ENCODE peak calls at places on chromosomes 16 and 17, in six cellular contexts. U, P, N, H, L and W are unnamed samples.

GRCh38 chr16:2028620-2029220 is 2.0 kb downstream of the NHERF2 start:
- DNase-seq in P (no peak), L (no peak), H (no peak), U (no peak), N (no peak), W (no peak)

GRCh38 chr17:39631403-39631802 is 4.7 kb downstream of the PPP1R1B start:
- DNase-seq in N (no peak), P (no peak), H (no peak), L (no peak), U (no peak), W (no peak)

GRCh38 chr17:33267279-33267790 is 25.8 kb downstream of the ASIC2 start:
- DNase-seq in L (peak; percentile 57), H (no peak), N (peak; percentile 51), U (peak; percentile 94), P (no peak), W (peak; percentile 67)

GRCh38 chr17:74514632-74515035 is 16.6 kb downstream of the CD300LB start:
- DNase-seq in U (no peak), P (no peak), N (no peak), H (no peak), L (no peak), W (peak; percentile 12)

GRCh38 chr17:77700165-77700881 is 258.2 kb upstream of the TNRC6C start:
- DNase-seq in U (no peak), H (no peak), N (no peak), L (no peak), P (peak; percentile 56), W (no peak)

GRCh38 chr17:73957564-73957963 is 245.9 kb upstream of the RPL38 start:
- DNase-seq in H (no peak), N (no peak), L (no peak), P (no peak), U (no peak), W (no peak)

GRCh38 chr17:37065486-37066321 is 117.0 kb downstream of the AATF start:
- DNase-seq in H (no peak), N (no peak), U (no peak), L (no peak), P (no peak), W (no peak)

GRCh38 chr17:33057564-33057963 is 65.9 kb downstream of the SPACA3 start:
- DNase-seq in P (no peak), L (no peak), N (no peak), H (no peak), U (no peak), W (no peak)

GRCh38 chr17:50292465-50292864 is 18.2 kb downstream of the TMEM92 start:
- DNase-seq in H (no peak), P (no peak), U (peak; percentile 49), N (no peak), L (no peak), W (peak; percentile 41)

GRCh38 chr17:79628861-79629547 is 18.2 kb upstream of the RBFOX3 start:
- DNase-seq in P (peak; percentile 16), U (no peak), H (no peak), L (no peak), N (no peak), W (no peak)

DNA sequence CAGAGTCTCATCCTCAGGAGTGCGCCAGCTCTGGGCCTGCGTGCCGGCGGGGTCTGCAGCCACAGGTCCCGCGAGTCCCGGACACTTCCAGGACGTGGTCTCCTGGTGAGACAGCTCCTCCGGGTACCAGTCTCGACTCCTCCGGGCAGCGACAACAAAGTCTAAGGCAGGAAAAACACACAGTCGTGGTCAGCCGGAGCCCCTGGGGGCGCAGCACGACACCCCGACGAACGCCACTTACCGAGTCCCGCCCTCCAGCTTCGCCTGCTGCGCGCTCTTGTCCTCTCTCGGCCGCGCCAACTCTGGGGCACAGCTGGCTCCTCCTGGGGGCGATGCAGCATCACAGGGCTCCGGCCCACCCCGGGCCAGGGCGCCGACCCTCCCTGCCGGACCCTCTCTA is 13.4 kb downstream of the MIS12 start:
- DNase-seq in H (no peak), L (no peak), N (no peak), P (no peak), U (no peak), W (no peak)
- H3K4me3 ChIP-seq in H (peak overlapping the region; percentile 66), L (peak overlapping the region; percentile 83), N (peak overlapping the region; percentile 64), P (peak overlapping the region; percentile 75), U (peak overlapping the region; percentile 91), W (peak overlapping the region; percentile 72)

GRCh38 chr17:16415031-16415924 is at the start of gene TRPV2:
- DNase-seq in P (no peak), N (no peak), U (no peak), L (no peak), H (no peak), W (no peak)
- TF ChIP-seq CTCF in P (peak; percentile 32), N (peak; percentile 15), U (peak; percentile 18), L (peak; percentile 11), H (peak; percentile 39), W (no peak)

GRCh38 chr17:17186051-17186450 is 20.1 kb downstream of the PLD6 start:
- DNase-seq in N (no peak), P (no peak), L (no peak), H (no peak), U (peak; percentile 12), W (no peak)
- H3K4me3 ChIP-seq in N (no peak overlapping the region), P (no peak overlapping the region), L (no peak overlapping the region), H (no peak overlapping the region), U (no peak overlapping the region), W (no peak overlapping the region)

GRCh38 chr17:28492352-28493310 is 13.5 kb upstream of the FOXN1 start:
- DNase-seq in H (no peak), U (no peak), L (no peak), N (peak; percentile 20), P (no peak), W (no peak)
- TF ChIP-seq CTCF in H (no peak), U (no peak), L (no peak), N (no peak), P (no peak), W (no peak)

GRCh38 chr17:45240905-45241314 is 19.2 kb downstream of the FMNL1 start:
- DNase-seq in P (no peak), N (no peak), U (no peak), H (no peak), L (no peak), W (no peak)
- H3K4me3 ChIP-seq in P (peak overlapping the region; percentile 43), N (no peak overlapping the region), U (no peak overlapping the region), H (no peak overlapping the region), L (peak overlapping the region; percentile 41), W (no peak overlapping the region)

DNA sequence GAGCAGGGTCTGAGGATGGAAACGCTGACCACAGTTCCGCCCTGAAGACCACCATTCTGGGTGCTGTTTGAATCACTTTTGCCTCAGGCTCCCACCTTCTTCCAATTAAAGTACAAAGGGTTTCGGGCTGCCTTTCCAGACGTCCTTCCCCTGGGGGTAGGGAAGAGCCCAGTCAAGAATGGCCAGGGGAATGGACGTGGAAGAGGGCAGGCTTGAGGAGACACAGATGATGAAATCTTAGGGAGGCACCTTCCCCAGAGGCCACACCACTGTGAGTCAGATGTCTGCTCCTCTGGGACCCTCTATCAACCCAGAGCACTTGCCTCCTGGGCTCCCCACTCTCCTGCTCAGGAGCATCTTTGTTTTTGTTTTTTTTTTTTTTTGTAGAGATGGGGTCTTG is 27.5 kb upstream of the MTSS2 start:
- DNase-seq in P (no peak), U (no peak), L (no peak), H (no peak), N (no peak), W (no peak)
- TF ChIP-seq CTCF in P (no peak), U (no peak), L (no peak), H (no peak), N (no peak), W (no peak)

GRCh38 chr17:71349908-71350600 is 770.8 kb upstream of the SOX9 start:
- DNase-seq in P (no peak), N (peak; percentile 55), U (peak; percentile 33), H (no peak), L (no peak), W (no peak)
- H3K4me3 ChIP-seq in P (no peak overlapping the region), N (no peak overlapping the region), U (no peak overlapping the region), H (no peak overlapping the region), L (no peak overlapping the region), W (no peak overlapping the region)

DNA sequence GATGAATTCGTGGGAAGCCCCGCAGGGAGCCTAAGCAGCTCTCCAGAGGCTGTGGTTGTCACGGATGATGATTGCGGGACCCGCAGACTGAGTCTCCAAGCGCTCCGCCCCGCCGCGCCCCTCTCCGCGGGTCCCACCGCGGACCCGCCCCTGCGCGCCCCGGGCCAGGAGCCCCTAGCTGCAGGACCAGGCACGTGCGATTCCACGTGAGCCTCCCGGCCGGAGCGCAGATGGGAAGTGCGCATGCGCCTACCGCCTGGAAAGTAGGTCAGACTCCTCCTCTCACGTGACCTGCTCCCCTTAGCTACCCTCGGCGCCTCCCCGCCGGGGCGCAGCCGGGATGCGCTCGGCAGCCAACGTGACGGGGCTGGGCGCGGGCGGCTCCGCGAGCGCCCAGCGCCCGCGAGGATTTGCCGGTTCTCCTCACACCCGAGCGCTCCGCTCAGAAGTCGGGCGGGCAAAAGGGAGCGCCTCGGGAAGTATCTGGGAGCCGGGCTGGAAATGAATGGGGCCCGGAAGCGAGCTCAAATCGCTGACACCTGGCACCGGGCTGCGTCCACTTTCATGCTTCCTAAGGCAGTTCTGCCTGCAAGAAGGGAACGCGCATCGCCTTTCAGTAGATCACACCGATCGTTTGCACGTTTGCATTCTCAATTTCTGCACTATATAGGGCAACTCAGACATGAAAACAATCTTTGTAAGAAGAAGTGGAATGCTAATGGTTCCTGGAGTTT is 26.4 kb upstream of the HLF start:
- DNase-seq in L (peak; percentile 73), U (peak; percentile 85), H (peak; percentile 94), N (peak; percentile 90), P (peak; percentile 95), W (peak; percentile 90)
- TF ChIP-seq CTCF in L (no peak), U (no peak), H (no peak), N (no peak), P (no peak), W (no peak)

GRCh38 chr17:2371183-2372130 is 29.4 kb downstream of the MNT start:
- DNase-seq in L (no peak), U (no peak), H (no peak), P (no peak), N (no peak), W (no peak)
- H3K4me3 ChIP-seq in L (no peak overlapping the region), U (no peak overlapping the region), H (no peak overlapping the region), P (no peak overlapping the region), N (no peak overlapping the region), W (no peak overlapping the region)